ENCODE peak calls at places on chromosomes 1 and 21, in nine cellular contexts. One of them, this sample, is unnamed.

GRCh38 chr1:153749408-153750005 is 21.7 kb downstream of the INTS3 start:
- DNase-seq in activated T-cell treated with anti-CD3 and anti-CD28 coated beads for 1 hour: peak
- DNase-seq in iris pigment epithelial cell: peak
- DNase-seq in GM13976: peak
- DNase-seq in stimulated activated CD8-positive, alpha-beta memory T cell treated with anti-CD3 and anti-CD28 coated beads, Interleukin-4, amount 100 ng/mL, for 48 hours: peak
- DNase-seq in naive B cell: peak
- DNase-seq in left lung: peak
- DNase-seq in NCI-H2171 treated with DMSO at 0.1 percent for 48 hours: peak
- DNase-seq in lung microvascular endothelial cell: peak
- DNase-seq in this sample: peak

GRCh38 chr1:63559357-63559756 is 33.9 kb upstream of the PGM1 start:
- DNase-seq in activated T-cell treated with anti-CD3 and anti-CD28 coated beads for 1 hour: no peak
- DNase-seq in iris pigment epithelial cell: no peak
- DNase-seq in GM13976: no peak
- DNase-seq in stimulated activated CD8-positive, alpha-beta memory T cell treated with anti-CD3 and anti-CD28 coated beads, Interleukin-4, amount 100 ng/mL, for 48 hours: no peak
- DNase-seq in naive B cell: no peak
- DNase-seq in left lung: no peak
- DNase-seq in NCI-H2171 treated with DMSO at 0.1 percent for 48 hours: no peak
- DNase-seq in lung microvascular endothelial cell: no peak
- DNase-seq in this sample: no peak

GRCh38 chr1:81664341-81664740 is 136.4 kb upstream of the ADGRL2 start:
- DNase-seq in activated T-cell treated with anti-CD3 and anti-CD28 coated beads for 1 hour: no peak
- DNase-seq in iris pigment epithelial cell: peak
- DNase-seq in GM13976: no peak
- DNase-seq in stimulated activated CD8-positive, alpha-beta memory T cell treated with anti-CD3 and anti-CD28 coated beads, Interleukin-4, amount 100 ng/mL, for 48 hours: no peak
- DNase-seq in naive B cell: no peak
- DNase-seq in left lung: no peak
- DNase-seq in NCI-H2171 treated with DMSO at 0.1 percent for 48 hours: no peak
- DNase-seq in lung microvascular endothelial cell: no peak
- DNase-seq in this sample: no peak

GRCh38 chr1:200039849-200040479 is 12.5 kb downstream of the NR5A2 start:
- DNase-seq in activated T-cell treated with anti-CD3 and anti-CD28 coated beads for 1 hour: no peak
- DNase-seq in iris pigment epithelial cell: peak
- DNase-seq in GM13976: peak
- DNase-seq in stimulated activated CD8-positive, alpha-beta memory T cell treated with anti-CD3 and anti-CD28 coated beads, Interleukin-4, amount 100 ng/mL, for 48 hours: no peak
- DNase-seq in naive B cell: no peak
- DNase-seq in left lung: no peak
- DNase-seq in NCI-H2171 treated with DMSO at 0.1 percent for 48 hours: no peak
- DNase-seq in lung microvascular endothelial cell: no peak
- DNase-seq in this sample: no peak

GRCh38 chr21:34794686-34795085 is 125.9 kb downstream of the CLIC6 start:
- DNase-seq in activated T-cell treated with anti-CD3 and anti-CD28 coated beads for 1 hour: no peak
- DNase-seq in iris pigment epithelial cell: no peak
- DNase-seq in GM13976: no peak
- DNase-seq in stimulated activated CD8-positive, alpha-beta memory T cell treated with anti-CD3 and anti-CD28 coated beads, Interleukin-4, amount 100 ng/mL, for 48 hours: no peak
- DNase-seq in naive B cell: no peak
- DNase-seq in left lung: no peak
- DNase-seq in NCI-H2171 treated with DMSO at 0.1 percent for 48 hours: no peak
- DNase-seq in lung microvascular endothelial cell: no peak
- DNase-seq in this sample: no peak

GRCh38 chr1:199279107-199279506 is 640.3 kb downstream of the PTPRC start:
- DNase-seq in activated T-cell treated with anti-CD3 and anti-CD28 coated beads for 1 hour: no peak
- DNase-seq in iris pigment epithelial cell: peak
- DNase-seq in GM13976: no peak
- DNase-seq in stimulated activated CD8-positive, alpha-beta memory T cell treated with anti-CD3 and anti-CD28 coated beads, Interleukin-4, amount 100 ng/mL, for 48 hours: no peak
- DNase-seq in naive B cell: no peak
- DNase-seq in left lung: no peak
- DNase-seq in NCI-H2171 treated with DMSO at 0.1 percent for 48 hours: no peak
- DNase-seq in lung microvascular endothelial cell: no peak
- DNase-seq in this sample: no peak

GRCh38 chr1:152869808-152870419 is 8.2 kb upstream of the SMCP start:
- DNase-seq in activated T-cell treated with anti-CD3 and anti-CD28 coated beads for 1 hour: peak
- DNase-seq in iris pigment epithelial cell: peak
- DNase-seq in GM13976: peak
- DNase-seq in stimulated activated CD8-positive, alpha-beta memory T cell treated with anti-CD3 and anti-CD28 coated beads, Interleukin-4, amount 100 ng/mL, for 48 hours: peak
- DNase-seq in naive B cell: peak
- DNase-seq in left lung: peak
- DNase-seq in NCI-H2171 treated with DMSO at 0.1 percent for 48 hours: peak
- DNase-seq in lung microvascular endothelial cell: peak
- DNase-seq in this sample: peak

GRCh38 chr1:219988387-219988786 is 57.9 kb downstream of the EPRS1 start:
- DNase-seq in activated T-cell treated with anti-CD3 and anti-CD28 coated beads for 1 hour: no peak
- DNase-seq in iris pigment epithelial cell: no peak
- DNase-seq in GM13976: peak
- DNase-seq in stimulated activated CD8-positive, alpha-beta memory T cell treated with anti-CD3 and anti-CD28 coated beads, Interleukin-4, amount 100 ng/mL, for 48 hours: no peak
- DNase-seq in naive B cell: no peak
- DNase-seq in left lung: no peak
- DNase-seq in NCI-H2171 treated with DMSO at 0.1 percent for 48 hours: no peak
- DNase-seq in lung microvascular endothelial cell: no peak
- DNase-seq in this sample: no peak

GRCh38 chr1:30840904-30841598 is 67.5 kb downstream of the SDC3 start:
- DNase-seq in activated T-cell treated with anti-CD3 and anti-CD28 coated beads for 1 hour: no peak
- DNase-seq in iris pigment epithelial cell: no peak
- DNase-seq in GM13976: no peak
- DNase-seq in stimulated activated CD8-positive, alpha-beta memory T cell treated with anti-CD3 and anti-CD28 coated beads, Interleukin-4, amount 100 ng/mL, for 48 hours: no peak
- DNase-seq in naive B cell: no peak
- DNase-seq in left lung: peak
- DNase-seq in NCI-H2171 treated with DMSO at 0.1 percent for 48 hours: no peak
- DNase-seq in lung microvascular endothelial cell: peak
- DNase-seq in this sample: peak

GRCh38 chr1:225875044-225875822 is 6.9 kb downstream of the TMEM63A start:
- DNase-seq in activated T-cell treated with anti-CD3 and anti-CD28 coated beads for 1 hour: no peak
- DNase-seq in iris pigment epithelial cell: no peak
- DNase-seq in GM13976: no peak
- DNase-seq in stimulated activated CD8-positive, alpha-beta memory T cell treated with anti-CD3 and anti-CD28 coated beads, Interleukin-4, amount 100 ng/mL, for 48 hours: no peak
- DNase-seq in naive B cell: no peak
- DNase-seq in left lung: peak
- DNase-seq in NCI-H2171 treated with DMSO at 0.1 percent for 48 hours: no peak
- DNase-seq in lung microvascular endothelial cell: no peak
- DNase-seq in this sample: peak